ENCODE peak calls at places on chromosomes 11 and 22, in six cellular contexts. T, R, I, B, D and Y are unnamed samples.
A peak's percentile ranks its signal among the peaks of the same experiment; 100 is the strongest.

GRCh38 chr22:23061471-23062280 is 8.6 kb upstream of the GNAZ start:
- DNase-seq in T (no peak), R (peak; percentile 46), I (no peak), B (no peak), D (no peak), Y (no peak)

GRCh38 chr22:45441158-45441557 is 27.7 kb downstream of the RIBC2 start:
- DNase-seq in T (no peak), R (peak; percentile 77), I (peak; percentile 74), B (no peak), D (no peak), Y (no peak)

GRCh38 chr11:64036081-64037026 is 623 bp downstream of the FLRT1 start:
- DNase-seq in T (no peak), R (no peak), I (peak; percentile 16), B (peak; percentile 25), D (peak; percentile 51), Y (no peak)

GRCh38 chr22:41360126-41360525 is 21.6 kb upstream of the TEF start:
- DNase-seq in T (no peak), R (no peak), I (no peak), B (no peak), D (no peak), Y (no peak)

GRCh38 chr11:13135385-13136271 is 126.5 kb downstream of the RASSF10 start:
- DNase-seq in T (no peak), R (no peak), I (peak; percentile 71), B (no peak), D (peak; percentile 36), Y (no peak)

GRCh38 chr11:94332814-94333213 is 28.4 kb downstream of the IZUMO1R start:
- DNase-seq in T (no peak), R (no peak), I (no peak), B (no peak), D (no peak), Y (no peak)

GRCh38 chr22:27123880-27124279 is 466.5 kb downstream of the MIAT start:
- DNase-seq in T (no peak), R (no peak), I (no peak), B (no peak), D (no peak), Y (no peak)

GRCh38 chr11:62707277-62707771 is at the start of the genes BSCL2 and GNG3:
- DNase-seq in T (no peak), R (no peak), I (no peak), B (no peak), D (peak; percentile 96), Y (no peak)

GRCh38 chr11:86869966-86870570 is 69.7 kb downstream of the PRSS23 start:
- DNase-seq in T (no peak), R (peak; percentile 81), I (peak; percentile 78), B (peak; percentile 5), D (no peak), Y (peak; percentile 11)

GRCh38 chr22:23777776-23778575 is 5.3 kb downstream of the MMP11 start:
- DNase-seq in T (no peak), R (no peak), I (no peak), B (no peak), D (no peak), Y (no peak)

GRCh38 chr11:62061356-62062222 is 62.2 kb upstream of the INCENP start:
- DNase-seq in T (no peak), R (no peak), I (peak; percentile 24), B (no peak), D (no peak), Y (no peak)

GRCh38 chr11:115920841-115921480 is 416.7 kb upstream of the CADM1 start:
- DNase-seq in T (no peak), R (no peak), I (no peak), B (no peak), D (peak; percentile 55), Y (no peak)

GRCh38 chr11:118238947-118239346 is 13.2 kb downstream of the MPZL3 start:
- DNase-seq in T (no peak), R (no peak), I (no peak), B (peak; percentile 45), D (no peak), Y (no peak)

GRCh38 chr11:47724041-47724729 is 9.0 kb upstream of the AGBL2 start:
- DNase-seq in T (no peak), R (peak; percentile 60), I (peak; percentile 85), B (no peak), D (no peak), Y (no peak)

GRCh38 chr22:44862981-44863860 is 110.8 kb downstream of the ARHGAP8 start:
- DNase-seq in T (no peak), R (no peak), I (no peak), B (no peak), D (no peak), Y (no peak)

GRCh38 chr22:38176170-38176741 is 5.4 kb downstream of the PLA2G6 start:
- DNase-seq in T (no peak), R (peak; percentile 87), I (peak; percentile 97), B (peak; percentile 24), D (no peak), Y (peak; percentile 83)

GRCh38 chr11:60994450-60995135 is 23.1 kb downstream of the CD6 start:
- DNase-seq in T (no peak), R (no peak), I (no peak), B (no peak), D (no peak), Y (no peak)

GRCh38 chr11:96338910-96339703 is 3.9 kb downstream of the MAML2 start:
- DNase-seq in T (no peak), R (peak; percentile 66), I (peak; percentile 82), B (peak; percentile 70), D (no peak), Y (no peak)

GRCh38 chr11:125123947-125124633 is 12.7 kb upstream of the TMEM218 start:
- DNase-seq in T (no peak), R (peak; percentile 64), I (peak; percentile 61), B (no peak), D (peak; percentile 56), Y (peak; percentile 63)

GRCh38 chr11:113162590-113162961 is 151.8 kb upstream of the TTC12 start:
- DNase-seq in T (no peak), R (peak; percentile 80), I (peak; percentile 36), B (no peak), D (peak; percentile 74), Y (no peak)

GRCh38 chr11:119486691-119487259 is 63.8 kb upstream of the THY1 start:
- DNase-seq in T (no peak), R (no peak), I (no peak), B (no peak), D (no peak), Y (no peak)

GRCh38 chr11:118230088-118230487 is 5.3 kb upstream of the JAML start:
- DNase-seq in T (no peak), R (no peak), I (no peak), B (no peak), D (no peak), Y (no peak)

GRCh38 chr11:113111156-113111555 is 149.9 kb downstream of the NCAM1 start:
- DNase-seq in T (no peak), R (no peak), I (no peak), B (no peak), D (no peak), Y (no peak)

GRCh38 chr11:113874920-113875413 is 405 bp downstream of the USP28 start:
- DNase-seq in T (peak; percentile 31), R (no peak), I (peak; percentile 35), B (no peak), D (no peak), Y (no peak)

GRCh38 chr11:122028561-122028960 is 87.5 kb downstream of the BLID start:
- DNase-seq in T (no peak), R (no peak), I (no peak), B (no peak), D (no peak), Y (no peak)

GRCh38 chr22:27270818-27271510 is 530.6 kb downstream of the MN1 start:
- DNase-seq in T (no peak), R (no peak), I (peak; percentile 22), B (no peak), D (no peak), Y (no peak)

GRCh38 chr11:118305726-118306125 is 1.2 kb downstream of the CD3E start:
- DNase-seq in T (no peak), R (no peak), I (no peak), B (no peak), D (no peak), Y (no peak)

GRCh38 chr11:12275818-12276217 is 101.6 kb upstream of the PARVA start:
- DNase-seq in T (no peak), R (peak; percentile 40), I (no peak), B (no peak), D (no peak), Y (no peak)

GRCh38 chr11:127919206-127920000 is 668.0 kb downstream of the ETS1 start:
- DNase-seq in T (no peak), R (no peak), I (peak; percentile 73), B (no peak), D (no peak), Y (no peak)

GRCh38 chr22:39989633-39990032 is 5.1 kb upstream of the FAM83F start:
- DNase-seq in T (no peak), R (no peak), I (no peak), B (no peak), D (no peak), Y (no peak)

GRCh38 chr22:36386351-36386899 is 1.3 kb downstream of the MYH9 start:
- DNase-seq in T (no peak), R (no peak), I (no peak), B (no peak), D (no peak), Y (no peak)

GRCh38 chr11:17384002-17384511 is 4.4 kb downstream of the KCNJ11 start:
- DNase-seq in T (peak; percentile 41), R (peak; percentile 76), I (peak; percentile 89), B (peak; percentile 83), D (peak; percentile 53), Y (peak; percentile 50)

GRCh38 chr22:45548991-45549736 is 46.5 kb downstream of the FBLN1 start:
- DNase-seq in T (no peak), R (peak; percentile 86), I (peak; percentile 78), B (no peak), D (no peak), Y (no peak)

GRCh38 chr11:132844956-132845355 is 687.3 kb downstream of the OPCML start:
- DNase-seq in T (no peak), R (no peak), I (peak; percentile 68), B (no peak), D (no peak), Y (no peak)

GRCh38 chr11:77473001-77473800 is 693 bp downstream of the PAK1 start:
- DNase-seq in T (no peak), R (no peak), I (no peak), B (no peak), D (peak; percentile 43), Y (peak; percentile 4)

GRCh38 chr11:10351768-10352641 is 47.1 kb downstream of the ADM start:
- DNase-seq in T (no peak), R (peak; percentile 87), I (peak; percentile 92), B (no peak), D (no peak), Y (no peak)